ENCODE peak calls at places on chromosomes 5 and 9, in ten cellular contexts. R is heart left ventricle, M is MM.1S, B is PC-9, T is adrenal gland, I is tibial nerve, N is endothelial cell of umbilical vein, J is H9, V is Peyer's patch, D is neural progenitor cell. H is an unnamed sample.
A peak's percentile ranks its signal among the peaks of the same experiment; 100 is the strongest.

GRCh38 chr5:54774281-54775171 is 210.9 kb downstream of the ESM1 start:
- DNase-seq in M (no peak), R (peak; percentile 78), J (no peak), V (no peak), N (peak; percentile 7), T (peak; percentile 49), B (no peak), D (no peak), I (peak; percentile 69), H (peak; percentile 66)

GRCh38 chr9:93083592-93084470 is 12.2 kb upstream of the CARD19 start:
- DNase-seq in N (no peak), T (peak; percentile 11), I (no peak), V (no peak), D (peak; percentile 0), J (no peak), R (no peak), B (no peak), M (no peak), H (no peak)

GRCh38 chr9:17580119-17580518 is 1.3 kb downstream of the SH3GL2 start:
- DNase-seq in I (no peak), J (no peak), V (no peak), D (no peak), M (no peak), N (no peak), T (no peak), B (no peak), R (no peak), H (no peak)

GRCh38 chr9:135582541-135582940 is 21.0 kb downstream of the PAEP start:
- DNase-seq in B (no peak), M (no peak), R (no peak), N (no peak), D (no peak), T (no peak), I (no peak), J (no peak), V (no peak), H (no peak)

GRCh38 chr9:9893837-9894236 is 719.0 kb downstream of the PTPRD start:
- DNase-seq in N (peak; percentile 19), B (peak; percentile 1), I (no peak), T (no peak), D (no peak), J (no peak), M (no peak), V (no peak), R (no peak), H (no peak)

GRCh38 chr9:105877719-105878118 is 183.4 kb downstream of the TMEM38B start:
- DNase-seq in V (no peak), B (no peak), N (no peak), J (no peak), M (no peak), D (peak; percentile 12), R (no peak), I (no peak), T (no peak), H (no peak)

GRCh38 chr9:90065001-90065400 is 460.2 kb downstream of the GADD45G start:
- DNase-seq in R (no peak), N (no peak), B (no peak), J (no peak), M (no peak), V (no peak), T (no peak), I (no peak), D (no peak), H (no peak)

GRCh38 chr5:65914644-65915196 is 11.7 kb upstream of the ERBIN start:
- DNase-seq in B (no peak), N (no peak), V (no peak), I (no peak), M (no peak), R (no peak), D (no peak), T (no peak), J (no peak), H (no peak)

GRCh38 chr9:17578577-17578910 is 322 bp upstream of the SH3GL2 start:
- DNase-seq in V (no peak), R (no peak), I (no peak), N (no peak), B (no peak), M (no peak), J (no peak), T (no peak), D (no peak), H (no peak)

GRCh38 chr9:34891386-34891785 is 66.7 kb upstream of the PHF24 start:
- DNase-seq in J (no peak), D (no peak), N (no peak), V (no peak), I (no peak), M (no peak), T (no peak), R (no peak), B (no peak), H (no peak)

GRCh38 chr5:82355921-82356454 is 77.8 kb upstream of the RPS23 start:
- DNase-seq in R (no peak), D (no peak), I (no peak), J (no peak), V (no peak), T (no peak), N (peak; percentile 21), M (no peak), B (no peak), H (no peak)

GRCh38 chr5:52948418-52949076 is 40.6 kb upstream of the ITGA2 start:
- DNase-seq in J (peak; percentile 46), T (peak; percentile 61), B (peak; percentile 65), R (peak; percentile 32), D (peak; percentile 65), I (peak; percentile 21), N (peak; percentile 95), M (peak; percentile 78), V (peak; percentile 34), H (no peak)
- H3K27ac ChIP-seq in J (no peak overlapping the region), T (no peak overlapping the region), B (no peak overlapping the region), R (peak overlapping the region; percentile 60), D (no peak overlapping the region), I (no peak overlapping the region), N (peak overlapping the region; percentile 52), M (no peak overlapping the region), V (no peak overlapping the region), H (no peak overlapping the region)

GRCh38 chr9:134063876-134064450 is 3.9 kb downstream of the BRD3 start:
- DNase-seq in T (no peak), I (no peak), M (no peak), B (no peak), D (peak; percentile 1), J (peak; percentile 24), R (no peak), N (no peak), V (no peak), H (no peak)

GRCh38 chr9:134065720-134066419 is 2.0 kb downstream of the BRD3 start:
- DNase-seq in M (no peak), V (peak; percentile 65), I (no peak), D (peak; percentile 1), T (peak; percentile 79), J (peak; percentile 28), N (peak; percentile 62), R (no peak), B (peak; percentile 56), H (no peak)

GRCh38 chr9:134066546-134066922 is 1.3 kb downstream of the BRD3 start:
- DNase-seq in D (peak; percentile 33), I (no peak), T (peak; percentile 35), V (peak; percentile 35), B (no peak), N (peak; percentile 22), J (no peak), R (no peak), M (no peak), H (no peak)

GRCh38 chr9:134063088-134063875 is 4.5 kb downstream of the BRD3 start:
- DNase-seq in I (no peak), B (no peak), N (no peak), D (peak; percentile 1), R (no peak), J (peak; percentile 25), T (no peak), M (no peak), V (no peak), H (no peak)

DNA sequence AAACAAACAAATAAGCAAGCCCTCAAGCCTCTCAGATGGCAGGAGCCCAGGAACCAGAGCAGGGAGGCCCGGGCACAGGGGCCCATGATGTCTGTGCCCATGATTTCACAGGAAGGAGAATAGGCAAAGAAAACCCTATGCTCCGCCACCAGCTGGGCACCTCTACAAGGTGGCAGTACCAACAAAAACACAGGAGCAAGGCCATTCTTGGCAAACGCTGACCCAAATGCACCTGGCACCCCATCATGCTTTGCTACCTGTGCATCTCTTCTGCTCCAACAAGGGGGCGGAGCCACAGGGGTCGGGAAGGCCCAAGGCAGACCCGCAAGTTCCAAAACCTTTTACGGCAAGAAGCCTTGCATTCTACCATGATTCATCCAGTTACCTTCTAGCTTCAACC is 3.1 kb downstream of the BRD3 start:
- DNase-seq in D (peak; percentile 2), B (no peak), M (no peak), N (no peak), R (no peak), I (no peak), T (no peak), J (peak; percentile 36), V (no peak), H (no peak)
- H3K4me1 ChIP-seq in D (peaks cover 19% of the 10 kb centered on the region), B (peaks cover 13% of the 10 kb centered on the region), M (peaks cover 19% of the 10 kb centered on the region), N (peaks cover 12% of the 10 kb centered on the region), R (peaks cover 42% of the 10 kb centered on the region), I (peaks cover 58% of the 10 kb centered on the region), T (peaks cover 64% of the 10 kb centered on the region), J (no peaks in the 10 kb centered on the region), V (no peaks in the 10 kb centered on the region), H (peaks cover 70% of the 10 kb centered on the region)

GRCh38 chr9:13427587-13427986 is 148.1 kb upstream of the MPDZ start:
- DNase-seq in R (no peak), T (no peak), B (peak; percentile 5), D (peak; percentile 60), N (peak; percentile 78), M (peak; percentile 35), J (no peak), V (no peak), I (no peak), H (no peak)

GRCh38 chr9:13424872-13425271 is 145.4 kb upstream of the MPDZ start:
- DNase-seq in N (no peak), R (no peak), V (no peak), J (no peak), B (no peak), D (no peak), M (no peak), I (no peak), T (no peak), H (no peak)

GRCh38 chr9:13429271-13429670 is 149.8 kb upstream of the MPDZ start:
- DNase-seq in M (no peak), R (no peak), V (no peak), T (no peak), D (no peak), I (no peak), N (no peak), J (no peak), B (no peak), H (no peak)

DNA sequence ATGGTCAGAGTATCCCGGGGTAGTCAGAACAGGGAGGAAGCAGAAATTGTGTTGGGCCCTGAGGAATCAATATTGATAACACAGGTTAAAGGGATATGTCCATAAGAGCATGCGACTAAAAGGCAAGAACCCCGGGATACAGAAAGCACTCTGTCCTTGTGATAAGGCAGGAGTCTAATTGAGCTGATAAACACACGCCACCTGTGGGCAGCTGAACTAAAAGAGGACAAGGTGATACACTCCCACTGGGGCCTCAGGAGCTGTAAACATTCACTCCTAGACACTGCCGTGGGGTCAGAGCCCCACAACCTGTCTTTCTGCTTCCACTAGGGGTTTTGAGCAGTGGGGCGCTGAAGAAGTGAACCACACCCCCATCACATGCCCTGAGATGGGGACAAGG is 144.7 kb upstream of the MPDZ start:
- DNase-seq in N (no peak), V (no peak), I (no peak), M (no peak), D (no peak), J (no peak), R (no peak), B (no peak), T (no peak), H (no peak)
- TF ChIP-seq CTCF in N (no peak), V (no peak), I (no peak), M (no peak), D (no peak), J (no peak), R (no peak), B (no peak), T (no peak), H (no peak)

GRCh38 chr5:72433520-72433919 is 73.7 kb downstream of the ZNF366 start:
- DNase-seq in T (no peak), V (no peak), M (no peak), B (no peak), I (no peak), J (no peak), D (no peak), R (no peak), N (no peak), H (no peak)
- H3K27ac ChIP-seq in T (peak overlapping the region; percentile 53), V (no peak overlapping the region), M (no peak overlapping the region), B (no peak overlapping the region), I (peak overlapping the region; percentile 68), J (no peak overlapping the region), D (no peak overlapping the region), R (peak overlapping the region; percentile 70), N (no peak overlapping the region), H (peak overlapping the region; percentile 77)